ENCODE peak calls at places on chromosomes 12 and 14, in nine cellular contexts. One of them, this sample, is unnamed.
A peak's percentile ranks its signal among the peaks of the same experiment; 100 is the strongest.

GRCh38 chr14:21505009-21505553 is 6.1 kb downstream of the METTL3 start:
- DNase-seq in CD4-positive, alpha-beta memory T cell: no peak
- DNase-seq in gastrocnemius medialis: no peak
- DNase-seq in psoas muscle: no peak
- DNase-seq in left ventricle myocardium inferior: no peak
- DNase-seq in fibroblast of lung: no peak
- DNase-seq in tibial artery: no peak
- DNase-seq in keratinocyte: no peak
- DNase-seq in transverse colon: no peak
- DNase-seq in this sample: no peak

GRCh38 chr12:46390881-46391280 is 18.3 kb upstream of the SLC38A2 start:
- DNase-seq in CD4-positive, alpha-beta memory T cell: no peak
- DNase-seq in gastrocnemius medialis: no peak
- DNase-seq in psoas muscle: no peak
- DNase-seq in left ventricle myocardium inferior: no peak
- DNase-seq in fibroblast of lung: no peak
- DNase-seq in tibial artery: no peak
- DNase-seq in keratinocyte: no peak
- DNase-seq in transverse colon: no peak
- DNase-seq in this sample: no peak

GRCh38 chr14:57060276-57060956 is 208.3 kb downstream of the EXOC5 start:
- DNase-seq in CD4-positive, alpha-beta memory T cell: no peak
- DNase-seq in gastrocnemius medialis: no peak
- DNase-seq in psoas muscle: no peak
- DNase-seq in left ventricle myocardium inferior: no peak
- DNase-seq in fibroblast of lung: peak; percentile 8
- DNase-seq in tibial artery: no peak
- DNase-seq in keratinocyte: no peak
- DNase-seq in transverse colon: no peak
- DNase-seq in this sample: peak; percentile 72

GRCh38 chr12:27385756-27386155 is 53.1 kb downstream of the BMAL2 start:
- DNase-seq in CD4-positive, alpha-beta memory T cell: no peak
- DNase-seq in gastrocnemius medialis: no peak
- DNase-seq in psoas muscle: no peak
- DNase-seq in left ventricle myocardium inferior: no peak
- DNase-seq in fibroblast of lung: no peak
- DNase-seq in tibial artery: no peak
- DNase-seq in keratinocyte: no peak
- DNase-seq in transverse colon: no peak
- DNase-seq in this sample: no peak

GRCh38 chr12:117485984-117486839 is 124.8 kb upstream of the NOS1 start:
- DNase-seq in CD4-positive, alpha-beta memory T cell: no peak
- DNase-seq in gastrocnemius medialis: peak; percentile 44
- DNase-seq in psoas muscle: no peak
- DNase-seq in left ventricle myocardium inferior: no peak
- DNase-seq in fibroblast of lung: peak; percentile 36
- DNase-seq in tibial artery: no peak
- DNase-seq in keratinocyte: no peak
- DNase-seq in transverse colon: no peak
- DNase-seq in this sample: no peak

GRCh38 chr14:83172363-83172762 is 1638.7 kb upstream of the SEL1L start:
- DNase-seq in CD4-positive, alpha-beta memory T cell: no peak
- DNase-seq in gastrocnemius medialis: no peak
- DNase-seq in psoas muscle: no peak
- DNase-seq in left ventricle myocardium inferior: no peak
- DNase-seq in fibroblast of lung: peak; percentile 39
- DNase-seq in tibial artery: no peak
- DNase-seq in keratinocyte: no peak
- DNase-seq in transverse colon: no peak
- DNase-seq in this sample: no peak

GRCh38 chr12:57839996-57840395 is 6.5 kb downstream of the CTDSP2 start:
- DNase-seq in CD4-positive, alpha-beta memory T cell: no peak
- DNase-seq in gastrocnemius medialis: peak; percentile 54
- DNase-seq in psoas muscle: peak; percentile 88
- DNase-seq in left ventricle myocardium inferior: no peak
- DNase-seq in fibroblast of lung: no peak
- DNase-seq in tibial artery: no peak
- DNase-seq in keratinocyte: no peak
- DNase-seq in transverse colon: no peak
- DNase-seq in this sample: no peak

GRCh38 chr12:105805730-105806390 is 332.9 kb downstream of the NUAK1 start:
- DNase-seq in CD4-positive, alpha-beta memory T cell: no peak
- DNase-seq in gastrocnemius medialis: peak; percentile 43
- DNase-seq in psoas muscle: peak; percentile 60
- DNase-seq in left ventricle myocardium inferior: no peak
- DNase-seq in fibroblast of lung: no peak
- DNase-seq in tibial artery: no peak
- DNase-seq in keratinocyte: no peak
- DNase-seq in transverse colon: no peak
- DNase-seq in this sample: no peak

GRCh38 chr12:121176826-121177529 is 33.0 kb upstream of the P2RX4 start:
- DNase-seq in CD4-positive, alpha-beta memory T cell: no peak
- DNase-seq in gastrocnemius medialis: no peak
- DNase-seq in psoas muscle: no peak
- DNase-seq in left ventricle myocardium inferior: no peak
- DNase-seq in fibroblast of lung: no peak
- DNase-seq in tibial artery: no peak
- DNase-seq in keratinocyte: no peak
- DNase-seq in transverse colon: no peak
- DNase-seq in this sample: no peak

GRCh38 chr12:22321620-22322019 is 12.9 kb downstream of the ST8SIA1 start:
- DNase-seq in CD4-positive, alpha-beta memory T cell: peak; percentile 19
- DNase-seq in gastrocnemius medialis: no peak
- DNase-seq in psoas muscle: no peak
- DNase-seq in left ventricle myocardium inferior: no peak
- DNase-seq in fibroblast of lung: peak; percentile 40
- DNase-seq in tibial artery: no peak
- DNase-seq in keratinocyte: no peak
- DNase-seq in transverse colon: no peak
- DNase-seq in this sample: no peak

GRCh38 chr14:102033241-102033640 is 53.6 kb downstream of the HSP90AA1 start:
- DNase-seq in CD4-positive, alpha-beta memory T cell: no peak
- DNase-seq in gastrocnemius medialis: no peak
- DNase-seq in psoas muscle: no peak
- DNase-seq in left ventricle myocardium inferior: no peak
- DNase-seq in fibroblast of lung: no peak
- DNase-seq in tibial artery: no peak
- DNase-seq in keratinocyte: no peak
- DNase-seq in transverse colon: no peak
- DNase-seq in this sample: no peak

GRCh38 chr14:102028733-102029132 is 58.1 kb downstream of the HSP90AA1 start:
- DNase-seq in CD4-positive, alpha-beta memory T cell: no peak
- DNase-seq in gastrocnemius medialis: no peak
- DNase-seq in psoas muscle: no peak
- DNase-seq in left ventricle myocardium inferior: no peak
- DNase-seq in fibroblast of lung: peak; percentile 90
- DNase-seq in tibial artery: no peak
- DNase-seq in keratinocyte: no peak
- DNase-seq in transverse colon: peak; percentile 57
- DNase-seq in this sample: peak; percentile 17

GRCh38 chr14:102027951-102028350 is 58.9 kb downstream of the HSP90AA1 start:
- DNase-seq in CD4-positive, alpha-beta memory T cell: no peak
- DNase-seq in gastrocnemius medialis: no peak
- DNase-seq in psoas muscle: no peak
- DNase-seq in left ventricle myocardium inferior: no peak
- DNase-seq in fibroblast of lung: no peak
- DNase-seq in tibial artery: no peak
- DNase-seq in keratinocyte: no peak
- DNase-seq in transverse colon: no peak
- DNase-seq in this sample: no peak

GRCh38 chr14:102026934-102027333 is 59.9 kb downstream of the HSP90AA1 start:
- DNase-seq in CD4-positive, alpha-beta memory T cell: no peak
- DNase-seq in gastrocnemius medialis: no peak
- DNase-seq in psoas muscle: no peak
- DNase-seq in left ventricle myocardium inferior: no peak
- DNase-seq in fibroblast of lung: no peak
- DNase-seq in tibial artery: no peak
- DNase-seq in keratinocyte: no peak
- DNase-seq in transverse colon: no peak
- DNase-seq in this sample: no peak

GRCh38 chr14:102029956-102030355 is 56.9 kb downstream of the HSP90AA1 start:
- DNase-seq in CD4-positive, alpha-beta memory T cell: no peak
- DNase-seq in gastrocnemius medialis: no peak
- DNase-seq in psoas muscle: no peak
- DNase-seq in left ventricle myocardium inferior: no peak
- DNase-seq in fibroblast of lung: peak; percentile 94
- DNase-seq in tibial artery: no peak
- DNase-seq in keratinocyte: no peak
- DNase-seq in transverse colon: no peak
- DNase-seq in this sample: no peak
- H3K36me3 ChIP-seq in CD4-positive, alpha-beta memory T cell: peaks cover 90% of the 10 kb centered on the region
- H3K36me3 ChIP-seq in gastrocnemius medialis: peaks cover 99% of the 10 kb centered on the region
- H3K36me3 ChIP-seq in psoas muscle: peaks cover 100% of the 10 kb centered on the region
- H3K36me3 ChIP-seq in left ventricle myocardium inferior: peaks cover 100% of the 10 kb centered on the region
- H3K36me3 ChIP-seq in fibroblast of lung: peaks cover 41% of the 10 kb centered on the region
- H3K36me3 ChIP-seq in tibial artery: peaks cover 89% of the 10 kb centered on the region
- H3K36me3 ChIP-seq in keratinocyte: peaks cover 37% of the 10 kb centered on the region
- H3K36me3 ChIP-seq in transverse colon: peaks cover 11% of the 10 kb centered on the region
- H3K36me3 ChIP-seq in this sample: peaks cover 39% of the 10 kb centered on the region

GRCh38 chr14:70814466-70814865 is 5.2 kb upstream of the MAP3K9 start:
- DNase-seq in CD4-positive, alpha-beta memory T cell: no peak
- DNase-seq in gastrocnemius medialis: no peak
- DNase-seq in psoas muscle: no peak
- DNase-seq in left ventricle myocardium inferior: no peak
- DNase-seq in fibroblast of lung: no peak
- DNase-seq in tibial artery: no peak
- DNase-seq in keratinocyte: no peak
- DNase-seq in transverse colon: no peak
- DNase-seq in this sample: no peak

GRCh38 chr14:70810621-70811020 is 1.3 kb upstream of the MAP3K9 start:
- DNase-seq in CD4-positive, alpha-beta memory T cell: no peak
- DNase-seq in gastrocnemius medialis: no peak
- DNase-seq in psoas muscle: no peak
- DNase-seq in left ventricle myocardium inferior: no peak
- DNase-seq in fibroblast of lung: no peak
- DNase-seq in tibial artery: no peak
- DNase-seq in keratinocyte: no peak
- DNase-seq in transverse colon: no peak
- DNase-seq in this sample: no peak

GRCh38 chr14:70811065-70811464 is 1.8 kb upstream of the MAP3K9 start:
- DNase-seq in CD4-positive, alpha-beta memory T cell: no peak
- DNase-seq in gastrocnemius medialis: no peak
- DNase-seq in psoas muscle: no peak
- DNase-seq in left ventricle myocardium inferior: no peak
- DNase-seq in fibroblast of lung: no peak
- DNase-seq in tibial artery: no peak
- DNase-seq in keratinocyte: no peak
- DNase-seq in transverse colon: no peak
- DNase-seq in this sample: no peak

GRCh38 chr14:70811578-70811977 is 2.3 kb upstream of the MAP3K9 start:
- DNase-seq in CD4-positive, alpha-beta memory T cell: no peak
- DNase-seq in gastrocnemius medialis: no peak
- DNase-seq in psoas muscle: no peak
- DNase-seq in left ventricle myocardium inferior: no peak
- DNase-seq in fibroblast of lung: no peak
- DNase-seq in tibial artery: no peak
- DNase-seq in keratinocyte: no peak
- DNase-seq in transverse colon: no peak
- DNase-seq in this sample: no peak

DNA sequence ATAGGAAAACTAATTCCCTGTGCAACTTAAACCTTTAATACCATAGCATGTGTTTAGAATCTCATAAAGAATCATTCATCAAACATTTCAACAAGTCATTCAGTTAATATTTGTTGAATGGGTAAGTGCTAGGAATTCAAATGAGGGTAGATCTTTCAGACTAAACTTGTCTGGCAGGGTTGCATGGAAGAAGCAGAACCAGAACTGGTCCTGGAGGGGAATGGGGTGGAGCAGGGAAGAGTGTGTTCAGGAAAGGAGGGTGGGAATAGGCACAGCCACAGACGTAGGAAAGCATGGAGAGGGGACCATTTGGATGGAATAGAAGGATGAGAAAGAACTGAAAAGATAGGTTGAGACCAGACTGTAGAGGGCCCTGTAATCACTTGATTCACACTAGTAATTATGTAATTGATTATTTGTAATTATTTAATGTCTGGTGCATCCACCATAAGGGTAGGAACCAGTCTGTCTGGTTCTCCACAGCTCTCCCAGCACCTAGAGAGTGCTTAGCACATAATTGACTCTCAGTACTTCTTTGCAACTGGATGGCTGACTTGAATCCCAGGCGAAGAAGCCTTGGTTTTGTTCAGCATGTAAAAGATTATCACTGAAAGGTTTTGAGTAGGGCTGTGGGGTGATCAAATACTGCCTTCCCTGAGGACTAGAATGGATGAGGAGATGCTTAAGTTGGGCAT is 3.0 kb upstream of the MAP3K9 start:
- DNase-seq in CD4-positive, alpha-beta memory T cell: no peak
- DNase-seq in gastrocnemius medialis: no peak
- DNase-seq in psoas muscle: no peak
- DNase-seq in left ventricle myocardium inferior: no peak
- DNase-seq in fibroblast of lung: no peak
- DNase-seq in tibial artery: no peak
- DNase-seq in keratinocyte: no peak
- DNase-seq in transverse colon: no peak
- DNase-seq in this sample: no peak
- H3K36me3 ChIP-seq in CD4-positive, alpha-beta memory T cell: no peaks in the 10 kb centered on the region
- H3K36me3 ChIP-seq in gastrocnemius medialis: no peaks in the 10 kb centered on the region
- H3K36me3 ChIP-seq in psoas muscle: no peaks in the 10 kb centered on the region
- H3K36me3 ChIP-seq in left ventricle myocardium inferior: no peaks in the 10 kb centered on the region
- H3K36me3 ChIP-seq in fibroblast of lung: no peaks in the 10 kb centered on the region
- H3K36me3 ChIP-seq in tibial artery: no peaks in the 10 kb centered on the region
- H3K36me3 ChIP-seq in keratinocyte: no peaks in the 10 kb centered on the region
- H3K36me3 ChIP-seq in transverse colon: no peaks in the 10 kb centered on the region
- H3K36me3 ChIP-seq in this sample: no peaks in the 10 kb centered on the region

DNA sequence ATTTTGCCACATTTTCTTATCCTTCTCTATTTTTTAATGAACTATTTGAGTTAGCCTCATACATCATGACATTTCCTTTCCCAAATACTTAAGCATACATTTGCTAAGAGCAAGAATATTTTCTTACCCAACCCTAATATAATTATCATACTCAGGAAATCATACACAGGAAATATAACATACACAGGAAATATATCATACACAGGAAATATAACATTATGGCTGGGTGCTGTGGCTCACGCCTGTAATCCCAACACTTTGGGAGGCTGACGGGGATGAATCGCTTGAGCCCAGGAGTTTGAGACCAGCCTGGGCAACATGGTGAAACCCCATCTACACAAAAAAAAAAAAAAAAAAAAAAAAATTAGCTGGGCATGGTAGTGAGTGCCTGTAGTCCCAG is 4.9 kb downstream of the NCKAP1L start:
- DNase-seq in CD4-positive, alpha-beta memory T cell: no peak
- DNase-seq in gastrocnemius medialis: no peak
- DNase-seq in psoas muscle: no peak
- DNase-seq in left ventricle myocardium inferior: no peak
- DNase-seq in fibroblast of lung: no peak
- DNase-seq in tibial artery: no peak
- DNase-seq in keratinocyte: no peak
- DNase-seq in transverse colon: no peak
- DNase-seq in this sample: no peak
- H3K36me3 ChIP-seq in CD4-positive, alpha-beta memory T cell: peaks cover 29% of the 10 kb centered on the region
- H3K36me3 ChIP-seq in gastrocnemius medialis: no peaks in the 10 kb centered on the region
- H3K36me3 ChIP-seq in psoas muscle: no peaks in the 10 kb centered on the region
- H3K36me3 ChIP-seq in left ventricle myocardium inferior: no peaks in the 10 kb centered on the region
- H3K36me3 ChIP-seq in fibroblast of lung: no peaks in the 10 kb centered on the region
- H3K36me3 ChIP-seq in tibial artery: no peaks in the 10 kb centered on the region
- H3K36me3 ChIP-seq in keratinocyte: no peaks in the 10 kb centered on the region
- H3K36me3 ChIP-seq in transverse colon: no peaks in the 10 kb centered on the region
- H3K36me3 ChIP-seq in this sample: no peaks in the 10 kb centered on the region

GRCh38 chr14:71582705-71583104 is 349.5 kb upstream of the RGS6 start:
- DNase-seq in CD4-positive, alpha-beta memory T cell: no peak
- DNase-seq in gastrocnemius medialis: no peak
- DNase-seq in psoas muscle: no peak
- DNase-seq in left ventricle myocardium inferior: no peak
- DNase-seq in fibroblast of lung: peak; percentile 91
- DNase-seq in tibial artery: no peak
- DNase-seq in keratinocyte: no peak
- DNase-seq in transverse colon: no peak
- DNase-seq in this sample: no peak
- H3K36me3 ChIP-seq in CD4-positive, alpha-beta memory T cell: no peaks in the 10 kb centered on the region
- H3K36me3 ChIP-seq in gastrocnemius medialis: no peaks in the 10 kb centered on the region
- H3K36me3 ChIP-seq in psoas muscle: no peaks in the 10 kb centered on the region
- H3K36me3 ChIP-seq in left ventricle myocardium inferior: no peaks in the 10 kb centered on the region
- H3K36me3 ChIP-seq in fibroblast of lung: no peaks in the 10 kb centered on the region
- H3K36me3 ChIP-seq in tibial artery: no peaks in the 10 kb centered on the region
- H3K36me3 ChIP-seq in keratinocyte: no peaks in the 10 kb centered on the region
- H3K36me3 ChIP-seq in transverse colon: no peaks in the 10 kb centered on the region
- H3K36me3 ChIP-seq in this sample: no peaks in the 10 kb centered on the region